ENCODE peak calls at places on chromosomes 13 and 19, in six cellular contexts. F, O, V, C, R and W are unnamed samples.

GRCh38 chr13:113748862-113749451 is 10.1 kb upstream of the TMEM255B start:
- DNase-seq in C (no peak), F (no peak), O (no peak), R (no peak), V (no peak), W (no peak)

GRCh38 chr19:2507109-2507508 is 31.2 kb downstream of the GADD45B start:
- DNase-seq in C (peak), F (peak), O (no peak), R (no peak), V (no peak), W (peak)

GRCh38 chr19:2053601-2054389 is 2.8 kb upstream of the MKNK2 start:
- DNase-seq in V (no peak), C (peak), R (no peak), O (no peak), F (no peak), W (no peak)

GRCh38 chr13:97627566-97627965 is 193.6 kb downstream of the RAP2A start:
- DNase-seq in V (no peak), R (peak), C (peak), F (peak), O (peak), W (peak)

GRCh38 chr19:38657633-38658222 is 10.3 kb downstream of the ACTN4 start:
- DNase-seq in R (peak), F (peak), C (peak), O (peak), V (no peak), W (peak)

GRCh38 chr19:3683866-3684816 is 16.1 kb downstream of the PIP5K1C start:
- DNase-seq in R (no peak), O (no peak), V (no peak), F (peak), C (no peak), W (peak)

GRCh38 chr19:1943661-1944087 is 2.7 kb downstream of the CSNK1G2 start:
- DNase-seq in O (no peak), F (no peak), C (no peak), V (no peak), R (no peak), W (no peak)

GRCh38 chr19:8515317-8515716 is 1.4 kb upstream of the ZNF414 start:
- DNase-seq in O (no peak), F (no peak), R (no peak), C (no peak), V (no peak), W (no peak)

GRCh38 chr13:77595166-77595810 is 59.8 kb downstream of the SCEL start:
- DNase-seq in C (no peak), R (no peak), V (no peak), O (no peak), F (no peak), W (no peak)

GRCh38 chr13:74732736-74733135 is 598.5 kb upstream of the KLF12 start:
- DNase-seq in C (no peak), R (no peak), F (no peak), O (no peak), V (no peak), W (no peak)

GRCh38 chr13:21234537-21234936 is 58.1 kb downstream of the MRPL57 start:
- DNase-seq in R (no peak), F (no peak), C (peak), V (no peak), O (no peak), W (no peak)

GRCh38 chr19:28881616-28882015 is 331.3 kb downstream of the UQCRFS1 start:
- DNase-seq in R (no peak), V (no peak), F (no peak), O (no peak), C (no peak), W (no peak)

GRCh38 chr13:111610077-111610476 is 289.6 kb downstream of the TEX29 start:
- DNase-seq in O (no peak), R (no peak), F (no peak), V (no peak), C (no peak), W (no peak)

GRCh38 chr13:35832551-35832950 is 298.6 kb downstream of the DCLK1 start:
- DNase-seq in F (peak), R (no peak), C (no peak), V (no peak), O (no peak), W (no peak)

GRCh38 chr13:42218576-42218975 is 53.4 kb upstream of the AKAP11 start:
- DNase-seq in O (no peak), V (no peak), R (no peak), F (no peak), C (no peak), W (no peak)

GRCh38 chr13:99150575-99151370 is 49.9 kb upstream of the UBAC2 start:
- DNase-seq in C (no peak), V (no peak), F (peak), R (no peak), O (no peak), W (peak)

GRCh38 chr19:737591-738093 is 13.3 kb upstream of the MISP start:
- DNase-seq in R (peak), V (peak), O (peak), F (peak), C (peak), W (no peak)

GRCh38 chr13:42821437-42821836 is 40.1 kb downstream of the FAM216B start:
- DNase-seq in F (peak), R (no peak), V (no peak), C (no peak), O (no peak), W (peak)

GRCh38 chr13:72634859-72635258 is 92.6 kb downstream of the MZT1 start:
- DNase-seq in O (no peak), C (no peak), F (no peak), R (no peak), V (no peak), W (no peak)

GRCh38 chr19:30520735-30521479 is 148.7 kb downstream of the ZNF536 start:
- DNase-seq in V (no peak), C (no peak), F (no peak), O (no peak), R (no peak), W (no peak)

DNA sequence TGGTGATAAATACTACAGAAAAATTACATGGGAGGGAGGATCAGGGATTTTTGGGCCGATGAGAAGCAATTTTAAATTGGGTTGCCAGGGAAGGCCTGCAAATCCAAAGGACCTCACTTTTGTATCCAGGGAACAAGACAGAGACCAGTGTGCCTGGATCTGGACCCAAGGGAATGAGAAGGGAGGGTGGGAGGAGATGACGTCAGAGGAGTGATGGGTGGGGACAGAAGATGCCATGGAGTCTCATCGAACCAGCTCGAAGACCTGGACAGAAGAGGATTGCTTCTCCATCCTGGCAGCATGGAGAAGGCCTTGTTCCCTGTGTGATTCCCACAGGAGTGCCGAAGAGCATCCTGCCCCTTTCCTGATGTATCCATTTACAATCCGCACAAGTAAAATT is 68.9 kb downstream of the ITGBL1 start:
- DNase-seq in C (no peak), O (no peak), F (no peak), R (no peak), V (no peak), W (no peak)
- H3K4me3 ChIP-seq in C (no peak), O (no peak), F (no peak), R (no peak), V (no peak), W (no peak)

DNA sequence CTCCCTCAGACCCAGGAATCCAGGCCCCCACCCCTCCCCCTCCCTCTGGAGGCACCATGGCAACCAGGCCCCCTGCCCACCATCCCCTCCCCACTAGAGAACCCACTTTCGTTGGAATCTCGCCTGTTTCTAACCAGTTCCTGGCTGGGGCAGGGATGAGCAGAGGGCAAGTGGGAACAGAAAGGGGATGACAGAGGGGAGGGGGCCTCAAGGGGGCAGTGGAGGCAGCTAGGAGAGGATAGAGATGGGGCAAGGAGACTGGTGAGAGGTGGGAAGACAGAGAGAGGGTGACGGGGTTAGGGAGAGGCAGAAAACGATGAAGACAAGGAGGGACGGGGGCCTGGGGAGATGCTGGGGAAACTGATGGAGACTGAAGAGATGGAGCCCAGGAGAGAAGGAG is 586 bp upstream of the C19orf81 start:
- DNase-seq in V (no peak), F (no peak), C (no peak), O (peak), R (no peak), W (no peak)
- TF ChIP-seq EZH2 in V (no peak), F (no peak), C (no peak), O (no peak), R (no peak), W (no peak)

DNA sequence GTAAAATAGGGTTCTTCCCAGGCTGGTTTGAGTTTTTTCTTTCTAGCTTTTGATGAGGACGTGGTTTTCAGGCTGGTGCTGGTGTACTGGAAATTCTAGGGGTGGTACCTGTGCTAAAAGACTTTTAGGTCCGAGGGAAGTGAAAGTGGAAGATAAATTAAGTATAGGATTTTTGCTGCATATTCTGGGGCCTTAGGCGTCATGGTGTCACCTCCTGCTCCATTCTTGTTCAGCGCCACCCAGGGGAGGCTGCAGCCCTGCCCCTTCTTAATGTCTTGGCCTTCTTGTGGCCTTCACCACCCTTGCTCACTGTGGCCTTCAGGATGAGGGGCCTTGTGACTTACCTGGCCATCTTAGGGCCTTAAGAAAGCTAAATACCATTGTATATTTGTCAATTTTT is 12.4 kb downstream of the ZNF552 start:
- DNase-seq in C (no peak), F (no peak), O (peak), V (no peak), R (no peak), W (no peak)
- H3K27ac ChIP-seq in C (no peak), F (no peak), O (peak), V (no peak), R (peak), W (no peak)

GRCh38 chr19:35938282-35939224 is 2.4 kb downstream of the LRFN3 start:
- DNase-seq in R (no peak), O (no peak), F (no peak), V (no peak), C (no peak), W (no peak)

GRCh38 chr19:35937345-35938281 is 1.4 kb downstream of the LRFN3 start:
- DNase-seq in O (no peak), C (no peak), R (no peak), F (no peak), V (no peak), W (no peak)

GRCh38 chr19:35939307-35940077 is 3.3 kb downstream of the LRFN3 start:
- DNase-seq in V (no peak), C (no peak), O (no peak), R (no peak), F (no peak), W (no peak)

GRCh38 chr19:35935911-35936737 is at the start of gene LRFN3:
- DNase-seq in C (peak), O (peak), F (peak), R (peak), V (peak), W (peak)

DNA sequence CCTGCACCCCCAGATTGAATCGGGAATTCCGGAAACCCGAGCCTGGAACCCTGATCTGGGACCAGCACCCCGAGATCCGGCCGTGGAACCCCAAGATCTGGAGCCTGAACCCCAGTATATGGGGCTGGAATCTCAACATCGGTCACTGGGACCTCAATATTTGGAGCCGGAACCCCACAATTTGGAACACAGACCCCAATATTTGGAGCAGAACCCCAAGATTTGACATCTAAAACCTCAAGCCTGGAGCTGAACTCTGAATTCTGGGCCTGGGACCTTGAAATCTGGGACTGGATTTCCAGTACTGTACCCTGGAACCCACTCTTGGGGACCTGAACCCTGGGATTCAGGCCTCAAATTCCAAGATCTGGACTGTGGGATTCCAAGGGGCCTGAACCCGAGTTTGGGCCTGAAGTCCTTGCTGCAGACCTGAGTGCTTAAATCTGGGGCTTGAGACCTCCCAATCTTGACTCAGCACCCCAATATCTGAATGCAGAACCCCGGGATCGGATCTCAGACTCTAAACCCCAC is 629 bp downstream of the LRFN3 start:
- DNase-seq in C (no peak), O (peak), F (no peak), V (no peak), R (no peak), W (no peak)
- H3K4me3 ChIP-seq in C (peak), O (peak), F (peak), V (peak), R (peak), W (peak)

GRCh38 chr19:13010992-13011652 is 15.8 kb downstream of the NFIX start:
- DNase-seq in C (no peak), O (no peak), R (no peak), V (no peak), F (no peak), W (no peak)
- TF ChIP-seq EZH2 in C (peak), O (peak), R (peak), V (peak), F (no peak), W (no peak)

GRCh38 chr19:12955996-12956395 is 1.0 kb downstream of the GADD45GIP1 start:
- DNase-seq in F (no peak), O (no peak), R (no peak), V (no peak), C (no peak), W (no peak)

GRCh38 chr19:12952488-12953455 is 4.3 kb downstream of the GADD45GIP1 start:
- DNase-seq in R (no peak), C (no peak), V (no peak), O (no peak), F (peak), W (peak)

GRCh38 chr19:12956446-12957388 is at the start of gene GADD45GIP1:
- DNase-seq in O (peak), C (peak), R (peak), V (peak), F (peak), W (peak)

GRCh38 chr19:12954150-12954962 is 2.7 kb downstream of the GADD45GIP1 start:
- DNase-seq in F (no peak), O (no peak), V (no peak), R (no peak), C (no peak), W (no peak)

DNA sequence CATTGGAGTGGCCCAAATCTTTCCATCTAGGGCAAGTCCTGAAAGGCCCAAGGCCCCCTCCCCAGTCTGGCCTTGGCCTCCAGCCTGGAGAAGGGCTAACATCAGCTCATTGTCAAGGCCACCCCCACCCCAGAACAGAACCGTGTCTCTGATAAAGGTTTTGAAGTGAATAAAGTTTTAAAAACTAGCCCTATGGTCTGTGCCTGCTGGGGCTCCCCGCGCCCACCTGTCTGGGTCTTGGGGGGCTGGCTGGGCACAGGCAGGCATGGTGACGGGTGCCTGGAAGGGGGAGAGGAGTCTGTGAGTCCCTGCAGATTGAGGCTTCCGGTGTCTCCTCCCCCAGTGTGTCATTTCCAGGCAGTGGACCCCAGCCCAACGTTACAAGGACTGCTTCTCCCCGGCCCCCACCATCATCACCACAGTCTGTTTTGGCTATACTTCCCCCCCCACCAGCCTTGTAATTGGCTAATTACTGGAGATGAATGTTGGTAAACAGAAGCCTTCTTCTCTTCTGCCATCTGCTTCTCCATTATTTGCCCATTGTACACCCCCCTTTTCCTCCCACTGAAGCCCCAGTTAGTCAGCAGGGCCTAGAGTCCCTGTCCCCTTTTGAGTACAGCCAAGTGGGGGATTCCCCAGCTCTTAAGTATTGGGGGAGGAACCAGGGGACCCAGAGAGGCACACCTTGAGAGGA is 3.4 kb downstream of the GADD45GIP1 start:
- DNase-seq in O (no peak), F (no peak), R (no peak), C (no peak), V (no peak), W (no peak)
- H3K27ac ChIP-seq in O (peak), F (peak), R (no peak), C (peak), V (no peak), W (peak)

GRCh38 chr19:47471381-47471732 is 336 bp downstream of the SLC8A2 start:
- DNase-seq in R (no peak), F (no peak), C (no peak), O (no peak), V (no peak), W (no peak)

GRCh38 chr19:47469419-47469700 is 2.3 kb downstream of the SLC8A2 start:
- DNase-seq in C (no peak), R (no peak), O (no peak), F (no peak), V (no peak), W (no peak)

GRCh38 chr19:47471733-47472457 is at the start of gene SLC8A2:
- DNase-seq in V (peak), F (peak), R (peak), C (peak), O (peak), W (peak)

GRCh38 chr19:47469719-47470118 is 2.0 kb downstream of the SLC8A2 start:
- DNase-seq in F (no peak), O (no peak), R (no peak), V (no peak), C (no peak), W (no peak)

GRCh38 chr19:47470447-47471195 is 1.1 kb downstream of the SLC8A2 start:
- DNase-seq in R (no peak), C (no peak), V (no peak), O (no peak), F (no peak), W (no peak)
- H3K4me3 ChIP-seq in R (peak), C (no peak), V (peak), O (peak), F (no peak), W (no peak)

DNA sequence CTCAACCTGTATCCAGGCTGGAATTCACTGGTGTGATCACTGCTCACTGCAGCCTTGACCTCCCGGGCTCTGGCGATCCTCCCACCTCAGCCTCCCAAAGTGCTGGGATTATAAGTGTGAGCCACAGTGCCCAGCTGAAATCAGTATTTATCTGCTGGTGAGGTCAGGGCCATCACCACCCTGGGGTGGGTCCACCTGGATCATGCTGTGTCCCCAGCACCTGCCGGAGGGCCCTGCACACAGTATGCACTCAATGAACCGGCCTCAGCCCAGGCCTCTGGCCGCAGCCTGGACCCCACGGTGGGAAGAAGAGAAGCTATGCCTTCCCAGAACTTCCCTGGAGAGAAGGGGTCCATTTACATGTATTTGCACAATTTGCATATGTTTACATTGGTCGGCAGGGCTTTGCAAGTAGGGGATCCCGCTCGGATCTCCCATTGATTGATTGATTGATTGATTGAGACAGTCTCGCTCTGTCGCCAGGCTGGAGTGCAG is 2.6 kb upstream of the SLC5A5 start:
- DNase-seq in V (peak), O (peak), R (no peak), F (no peak), C (no peak), W (no peak)
- TF ChIP-seq EZH2 in V (no peak), O (no peak), R (no peak), F (no peak), C (no peak), W (peak)